ENCODE peak calls at places on chromosomes 13 and 19, in four cellular contexts. One of them, this sample, is unnamed.

GRCh38 chr13:32284927-32285632 is 30.1 kb downstream of the ZAR1L start:
- DNase-seq in IMR-90: peak; percentile 82
- DNase-seq in GM12878: no peak
- DNase-seq in K562: no peak
- DNase-seq in this sample: no peak

GRCh38 chr19:28987177-28987576 is 225.8 kb downstream of the UQCRFS1 start:
- DNase-seq in IMR-90: no peak
- DNase-seq in GM12878: no peak
- DNase-seq in K562: no peak
- DNase-seq in this sample: no peak

GRCh38 chr19:14775855-14776254 is 2.5 kb downstream of the ADGRE2 start:
- DNase-seq in IMR-90: no peak
- DNase-seq in GM12878: no peak
- DNase-seq in K562: peak; percentile 63
- DNase-seq in this sample: no peak

GRCh38 chr13:35549481-35549880 is 73.0 kb upstream of the MAB21L1 start:
- DNase-seq in IMR-90: peak; percentile 43
- DNase-seq in GM12878: peak; percentile 15
- DNase-seq in K562: no peak
- DNase-seq in this sample: no peak

GRCh38 chr19:55087542-55087935 is 11.9 kb downstream of the EPS8L1 start:
- DNase-seq in IMR-90: peak; percentile 16
- DNase-seq in GM12878: no peak
- DNase-seq in K562: no peak
- DNase-seq in this sample: no peak

GRCh38 chr19:7888826-7889217 is 512 bp downstream of the LRRC8E start:
- DNase-seq in IMR-90: no peak
- DNase-seq in GM12878: no peak
- DNase-seq in K562: no peak
- DNase-seq in this sample: no peak

GRCh38 chr13:43072394-43072793 is 49.0 kb downstream of the DNAJC15 start:
- DNase-seq in IMR-90: no peak
- DNase-seq in GM12878: no peak
- DNase-seq in K562: no peak
- DNase-seq in this sample: no peak

GRCh38 chr13:46377554-46377953 is 9.5 kb downstream of the RUBCNL start:
- DNase-seq in IMR-90: no peak
- DNase-seq in GM12878: no peak
- DNase-seq in K562: no peak
- DNase-seq in this sample: no peak

GRCh38 chr19:6055013-6055795 is 55.1 kb downstream of the RFX2 start:
- DNase-seq in IMR-90: no peak
- DNase-seq in GM12878: no peak
- DNase-seq in K562: no peak
- DNase-seq in this sample: no peak

GRCh38 chr13:109351236-109351635 is 435.1 kb downstream of the IRS2 start:
- DNase-seq in IMR-90: no peak
- DNase-seq in GM12878: no peak
- DNase-seq in K562: no peak
- DNase-seq in this sample: no peak

GRCh38 chr19:4638330-4638729 is 986 bp upstream of the TNFAIP8L1 start:
- DNase-seq in IMR-90: no peak
- DNase-seq in GM12878: no peak
- DNase-seq in K562: no peak
- DNase-seq in this sample: no peak

GRCh38 chr13:75279834-75280369 is 202.1 kb downstream of the TBC1D4 start:
- DNase-seq in IMR-90: no peak
- DNase-seq in GM12878: no peak
- DNase-seq in K562: no peak
- DNase-seq in this sample: no peak

GRCh38 chr13:99290890-99291289 is 16.3 kb downstream of the GPR183 start:
- DNase-seq in IMR-90: no peak
- DNase-seq in GM12878: no peak
- DNase-seq in K562: no peak
- DNase-seq in this sample: no peak

GRCh38 chr19:52212572-52213255 is 22.9 kb downstream of the PPP2R1A start:
- DNase-seq in IMR-90: no peak
- DNase-seq in GM12878: no peak
- DNase-seq in K562: no peak
- DNase-seq in this sample: no peak

GRCh38 chr19:28905996-28906395 is 307.0 kb downstream of the UQCRFS1 start:
- DNase-seq in IMR-90: peak; percentile 88
- DNase-seq in GM12878: no peak
- DNase-seq in K562: no peak
- DNase-seq in this sample: no peak

GRCh38 chr13:99495478-99496321 is 5.6 kb upstream of the TM9SF2 start:
- DNase-seq in IMR-90: no peak
- DNase-seq in GM12878: no peak
- DNase-seq in K562: no peak
- DNase-seq in this sample: no peak

GRCh38 chr19:53546766-53547541 is 9.0 kb downstream of the ZNF331 start:
- DNase-seq in IMR-90: no peak
- DNase-seq in GM12878: no peak
- DNase-seq in K562: no peak
- DNase-seq in this sample: peak; percentile 22

GRCh38 chr13:45954861-45955595 is 97.5 kb downstream of the ZC3H13 start:
- DNase-seq in IMR-90: no peak
- DNase-seq in GM12878: no peak
- DNase-seq in K562: no peak
- DNase-seq in this sample: no peak

GRCh38 chr13:98420560-98421175 is 156.2 kb downstream of the STK24 start:
- DNase-seq in IMR-90: no peak
- DNase-seq in GM12878: no peak
- DNase-seq in K562: no peak
- DNase-seq in this sample: no peak

GRCh38 chr13:40026741-40027140 is 371.3 kb downstream of the COG6 start:
- DNase-seq in IMR-90: no peak
- DNase-seq in GM12878: peak; percentile 62
- DNase-seq in K562: no peak
- DNase-seq in this sample: no peak

GRCh38 chr13:31945202-31945978 is 86.2 kb upstream of the FRY start:
- DNase-seq in IMR-90: peak; percentile 81
- DNase-seq in GM12878: no peak
- DNase-seq in K562: no peak
- DNase-seq in this sample: peak; percentile 27

GRCh38 chr19:2424686-2425621 is 2.4 kb downstream of the TIMM13 start:
- DNase-seq in IMR-90: peak; percentile 69
- DNase-seq in GM12878: no peak
- DNase-seq in K562: peak; percentile 29
- DNase-seq in this sample: peak; percentile 80

GRCh38 chr13:112776354-112776753 is 86.5 kb downstream of the ATP11A start:
- DNase-seq in IMR-90: no peak
- DNase-seq in GM12878: no peak
- DNase-seq in K562: no peak
- DNase-seq in this sample: no peak

GRCh38 chr13:106277483-106278154 is 257.8 kb downstream of the EFNB2 start:
- DNase-seq in IMR-90: no peak
- DNase-seq in GM12878: no peak
- DNase-seq in K562: no peak
- DNase-seq in this sample: no peak

GRCh38 chr13:30039506-30039905 is 189.1 kb upstream of the UBL3 start:
- DNase-seq in IMR-90: no peak
- DNase-seq in GM12878: no peak
- DNase-seq in K562: no peak
- DNase-seq in this sample: no peak

GRCh38 chr19:51689751-51690358 is 3.3 kb upstream of the SPACA6 start:
- DNase-seq in IMR-90: no peak
- DNase-seq in GM12878: no peak
- DNase-seq in K562: peak; percentile 43
- DNase-seq in this sample: peak; percentile 77

GRCh38 chr13:47396915-47397314 is 500.1 kb upstream of the HTR2A start:
- DNase-seq in IMR-90: no peak
- DNase-seq in GM12878: no peak
- DNase-seq in K562: no peak
- DNase-seq in this sample: no peak

GRCh38 chr19:8526345-8527062 is 12.5 kb upstream of the ZNF414 start:
- DNase-seq in IMR-90: peak; percentile 88
- DNase-seq in GM12878: no peak
- DNase-seq in K562: peak; percentile 87
- DNase-seq in this sample: peak; percentile 95

GRCh38 chr13:26881154-26881553 is 120.6 kb upstream of the GPR12 start:
- DNase-seq in IMR-90: peak; percentile 47
- DNase-seq in GM12878: no peak
- DNase-seq in K562: no peak
- DNase-seq in this sample: peak; percentile 56

GRCh38 chr13:108574856-108575255 is 54.6 kb upstream of the MYO16 start:
- DNase-seq in IMR-90: no peak
- DNase-seq in GM12878: no peak
- DNase-seq in K562: no peak
- DNase-seq in this sample: no peak

GRCh38 chr13:112256716-112257497 is 119.2 kb upstream of the SPACA7 start:
- DNase-seq in IMR-90: no peak
- DNase-seq in GM12878: no peak
- DNase-seq in K562: no peak
- DNase-seq in this sample: no peak

GRCh38 chr19:39906283-39906682 is 28.2 kb downstream of the FCGBP start:
- DNase-seq in IMR-90: no peak
- DNase-seq in GM12878: no peak
- DNase-seq in K562: no peak
- DNase-seq in this sample: no peak

GRCh38 chr19:14689598-14690503 is at the start of gene ZNF333:
- DNase-seq in IMR-90: peak; percentile 83
- DNase-seq in GM12878: peak; percentile 68
- DNase-seq in K562: peak; percentile 99
- DNase-seq in this sample: peak; percentile 99

GRCh38 chr19:55440411-55441105 is 2.5 kb downstream of the SHISA7 start:
- DNase-seq in IMR-90: no peak
- DNase-seq in GM12878: no peak
- DNase-seq in K562: peak; percentile 95
- DNase-seq in this sample: peak; percentile 94

GRCh38 chr19:2255982-2256685 is at the start of gene JSRP1:
- DNase-seq in IMR-90: no peak
- DNase-seq in GM12878: no peak
- DNase-seq in K562: no peak
- DNase-seq in this sample: peak; percentile 94

GRCh38 chr13:62613819-62614218 is 1198.2 kb upstream of the PCDH20 start:
- DNase-seq in IMR-90: no peak
- DNase-seq in GM12878: no peak
- DNase-seq in K562: no peak
- DNase-seq in this sample: no peak

GRCh38 chr19:46361915-46362314 is 15.0 kb downstream of the PPP5C start:
- DNase-seq in IMR-90: peak; percentile 38
- DNase-seq in GM12878: no peak
- DNase-seq in K562: no peak
- DNase-seq in this sample: no peak

GRCh38 chr19:50568321-50569022 is at the start of gene LRRC4B:
- DNase-seq in IMR-90: no peak
- DNase-seq in GM12878: no peak
- DNase-seq in K562: peak; percentile 73
- DNase-seq in this sample: peak; percentile 93

GRCh38 chr13:100451923-100452322 is 136.7 kb downstream of the GGACT start:
- DNase-seq in IMR-90: no peak
- DNase-seq in GM12878: no peak
- DNase-seq in K562: no peak
- DNase-seq in this sample: no peak

GRCh38 chr13:94703271-94703670 is 9.1 kb downstream of the SOX21 start:
- DNase-seq in IMR-90: no peak
- DNase-seq in GM12878: no peak
- DNase-seq in K562: no peak
- DNase-seq in this sample: peak; percentile 34

GRCh38 chr13:114143806-114144605 is 11.6 kb upstream of the RASA3 start:
- DNase-seq in IMR-90: no peak
- DNase-seq in GM12878: no peak
- DNase-seq in K562: peak; percentile 58
- DNase-seq in this sample: peak; percentile 61
- TF ChIP-seq SMC3 in IMR-90: no peak
- TF ChIP-seq SMC3 in GM12878: peak; percentile 57
- TF ChIP-seq SMC3 in K562: no peak
- TF ChIP-seq SMC3 in this sample: no peak

GRCh38 chr13:97316390-97316789 is 94.3 kb downstream of the MBNL2 start:
- DNase-seq in IMR-90: no peak
- DNase-seq in GM12878: no peak
- DNase-seq in K562: no peak
- DNase-seq in this sample: no peak
- H4K20me1 ChIP-seq in IMR-90: peaks cover 43% of the 10 kb centered on the region
- H4K20me1 ChIP-seq in GM12878: no peaks in the 10 kb centered on the region
- H4K20me1 ChIP-seq in K562: peaks cover 31% of the 10 kb centered on the region
- H4K20me1 ChIP-seq in this sample: peaks cover 14% of the 10 kb centered on the region

DNA sequence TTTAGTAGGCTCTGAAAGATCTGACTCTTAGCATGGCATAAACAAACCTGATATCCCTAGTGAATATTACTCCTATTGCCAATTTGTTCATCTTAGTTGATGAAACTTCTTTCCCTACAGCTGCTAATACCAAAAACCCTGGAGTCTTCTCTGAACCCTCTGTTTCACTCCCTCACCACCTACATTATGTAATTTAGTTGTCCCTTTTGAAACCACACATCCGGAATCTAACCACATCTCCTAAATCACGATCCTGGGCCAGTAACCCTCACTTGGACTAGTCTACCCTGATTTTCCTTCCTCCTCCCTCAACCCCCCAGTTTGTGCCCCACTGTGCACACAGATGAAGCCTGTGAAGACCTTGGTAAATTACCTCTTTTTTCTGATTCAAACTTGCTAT is 1.2 kb downstream of the ZNF256 start:
- DNase-seq in IMR-90: no peak
- DNase-seq in GM12878: no peak
- DNase-seq in K562: no peak
- DNase-seq in this sample: no peak
- H3K9ac ChIP-seq in IMR-90: no peak overlapping the region
- H3K9ac ChIP-seq in GM12878: no peak overlapping the region
- H3K9ac ChIP-seq in K562: no peak overlapping the region
- H3K9ac ChIP-seq in this sample: no peak overlapping the region

GRCh38 chr13:39016087-39016486 is 21.8 kb downstream of the PROSER1 start:
- DNase-seq in IMR-90: no peak
- DNase-seq in GM12878: no peak
- DNase-seq in K562: no peak
- DNase-seq in this sample: no peak
- TF ChIP-seq SMC3 in IMR-90: no peak
- TF ChIP-seq SMC3 in GM12878: no peak
- TF ChIP-seq SMC3 in K562: no peak
- TF ChIP-seq SMC3 in this sample: no peak

GRCh38 chr19:17536957-17537356 is 18.5 kb upstream of the COLGALT1 start:
- DNase-seq in IMR-90: no peak
- DNase-seq in GM12878: no peak
- DNase-seq in K562: no peak
- DNase-seq in this sample: no peak
- H4K20me1 ChIP-seq in IMR-90: no peaks in the 10 kb centered on the region
- H4K20me1 ChIP-seq in GM12878: no peaks in the 10 kb centered on the region
- H4K20me1 ChIP-seq in K562: no peaks in the 10 kb centered on the region
- H4K20me1 ChIP-seq in this sample: no peaks in the 10 kb centered on the region

GRCh38 chr19:23415034-23415433 is 19.8 kb upstream of the ZNF91 start:
- DNase-seq in IMR-90: no peak
- DNase-seq in GM12878: no peak
- DNase-seq in K562: no peak
- DNase-seq in this sample: no peak
- H3K9ac ChIP-seq in IMR-90: no peak overlapping the region
- H3K9ac ChIP-seq in GM12878: no peak overlapping the region
- H3K9ac ChIP-seq in K562: no peak overlapping the region
- H3K9ac ChIP-seq in this sample: peak overlapping the region; percentile 58

This sample was measured in SK-N-SH.